ENCODE peak calls at places on chromosomes 2 and 18, in four cellular contexts. F is right lobe of liver, Z is retinal pigment epithelial cell, Y is uterus. T is an unnamed sample.

GRCh38 chr2:170843656-170844055 is 27.0 kb downstream of the GAD1 start:
- DNase-seq in F (no peak), Y (no peak), Z (peak; percentile 35), T (no peak)

GRCh38 chr2:233013027-233013461 is at the start of gene NGEF:
- DNase-seq in F (peak; percentile 92), Y (no peak), Z (no peak), T (no peak)

GRCh38 chr2:37287966-37288365 is 36.7 kb downstream of the PRKD3 start:
- DNase-seq in Y (no peak), F (no peak), Z (no peak), T (no peak)

GRCh38 chr2:100537918-100538317 is 24.9 kb upstream of the PDCL3 start:
- DNase-seq in Z (no peak), F (no peak), Y (no peak), T (no peak)

GRCh38 chr2:213834331-213834730 is 550.1 kb downstream of the SPAG16 start:
- DNase-seq in Z (no peak), F (no peak), Y (no peak), T (no peak)

GRCh38 chr18:51235011-51235789 is 37.7 kb upstream of the MEX3C start:
- DNase-seq in Y (no peak), Z (no peak), F (no peak), T (no peak)

GRCh38 chr18:61989138-61989537 is 96.3 kb upstream of the RNF152 start:
- DNase-seq in Y (no peak), Z (no peak), F (no peak), T (no peak)

GRCh38 chr2:119214453-119214852 is 9.2 kb upstream of the STEAP3 start:
- DNase-seq in Y (no peak), F (no peak), Z (no peak), T (no peak)

GRCh38 chr2:150484461-150484931 is 3.0 kb downstream of the RND3 start:
- DNase-seq in Y (no peak), Z (no peak), F (no peak), T (no peak)

GRCh38 chr18:25935356-25935755 is 155.1 kb downstream of the SS18 start:
- DNase-seq in F (no peak), Z (no peak), Y (no peak), T (no peak)

GRCh38 chr2:241876528-241877196 is 7.1 kb downstream of the RTP5 start:
- DNase-seq in F (no peak), Y (no peak), Z (no peak), T (no peak)

GRCh38 chr2:107430006-107430405 is 396.7 kb upstream of the RGPD4 start:
- DNase-seq in Y (no peak), Z (no peak), F (no peak), T (no peak)

GRCh38 chr18:48819781-48820482 is 130.8 kb downstream of the SMAD7 start:
- DNase-seq in F (peak; percentile 37), Z (no peak), Y (peak; percentile 4), T (no peak)

GRCh38 chr18:51425889-51426288 is 228.4 kb upstream of the MEX3C start:
- DNase-seq in Z (no peak), Y (no peak), F (no peak), T (no peak)

GRCh38 chr2:39508243-39508642 is 71.2 kb upstream of the MAP4K3 start:
- DNase-seq in Y (no peak), F (no peak), Z (no peak), T (no peak)

GRCh38 chr2:191152841-191153240 is 2.0 kb upstream of the STAT4 start:
- DNase-seq in F (no peak), Z (no peak), Y (no peak), T (no peak)

GRCh38 chr2:210617732-210618330 is 61.4 kb downstream of the CPS1 start:
- DNase-seq in F (no peak), Y (no peak), Z (peak; percentile 14), T (no peak)
- TF ChIP-seq CTCF in F (peak; percentile 44), Y (peak; percentile 21), Z (peak; percentile 76), T (peak; percentile 14)

GRCh38 chr2:124289615-124290014 is 264.5 kb downstream of the CNTNAP5 start:
- DNase-seq in F (no peak), Y (no peak), Z (no peak), T (no peak)
- TF ChIP-seq CTCF in F (no peak), Y (no peak), Z (peak; percentile 4), T (no peak)

DNA sequence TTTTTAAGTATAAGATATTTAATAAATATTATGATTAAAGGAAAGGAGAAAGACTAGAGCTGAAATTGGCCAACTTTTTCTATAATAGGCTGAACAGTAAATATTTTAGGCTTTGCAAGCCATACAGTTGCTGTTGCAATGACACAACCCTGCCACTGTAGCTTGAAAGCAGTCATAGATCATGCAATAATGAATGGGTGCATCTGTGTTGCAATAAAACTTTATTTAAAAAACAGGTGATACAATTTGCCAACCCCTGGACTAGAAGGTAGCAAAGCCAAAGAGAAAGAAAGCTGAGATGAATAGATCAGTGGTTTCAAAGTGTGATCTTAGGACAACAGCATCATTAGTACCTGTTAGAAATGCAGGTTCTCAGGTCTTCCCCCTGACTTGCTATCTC is 219.1 kb downstream of the SETBP1 start:
- DNase-seq in Y (no peak), F (no peak), Z (no peak), T (no peak)
- TF ChIP-seq CTCF in Y (no peak), F (no peak), Z (no peak), T (no peak)

GRCh38 chr18:22704627-22704918 is 228.6 kb upstream of the RBBP8 start:
- DNase-seq in Z (no peak), Y (no peak), F (no peak), T (no peak)
- TF ChIP-seq CTCF in Z (no peak), Y (no peak), F (no peak), T (peak; percentile 43)

DNA sequence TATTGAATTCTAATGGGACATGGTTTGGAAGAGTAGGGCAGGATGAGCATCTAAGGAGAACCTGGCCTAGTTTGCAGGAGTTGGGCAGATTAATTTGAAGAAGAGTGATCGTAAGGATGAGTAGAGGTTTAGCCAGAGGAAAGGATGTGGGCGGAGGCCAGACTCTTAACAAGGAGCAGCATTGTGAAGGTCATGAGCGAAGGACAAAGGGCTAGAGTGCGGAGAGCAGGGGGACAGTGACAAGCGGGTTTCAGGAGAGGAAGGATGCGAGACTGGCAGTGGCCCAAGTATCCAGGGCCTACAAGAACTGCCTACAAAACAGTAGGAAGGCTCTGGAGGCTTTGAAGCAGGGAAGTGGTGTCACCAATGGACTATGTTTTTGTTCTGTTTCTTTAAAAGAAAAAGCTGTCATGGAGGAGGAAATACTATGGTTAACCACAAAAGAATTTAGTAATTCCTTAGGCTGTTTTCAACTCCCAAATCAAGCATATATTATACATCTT is 20.1 kb downstream of the SLC66A3 start:
- DNase-seq in Z (no peak), Y (no peak), F (no peak), T (no peak)
- TF ChIP-seq CTCF in Z (no peak), Y (no peak), F (no peak), T (no peak)

DNA sequence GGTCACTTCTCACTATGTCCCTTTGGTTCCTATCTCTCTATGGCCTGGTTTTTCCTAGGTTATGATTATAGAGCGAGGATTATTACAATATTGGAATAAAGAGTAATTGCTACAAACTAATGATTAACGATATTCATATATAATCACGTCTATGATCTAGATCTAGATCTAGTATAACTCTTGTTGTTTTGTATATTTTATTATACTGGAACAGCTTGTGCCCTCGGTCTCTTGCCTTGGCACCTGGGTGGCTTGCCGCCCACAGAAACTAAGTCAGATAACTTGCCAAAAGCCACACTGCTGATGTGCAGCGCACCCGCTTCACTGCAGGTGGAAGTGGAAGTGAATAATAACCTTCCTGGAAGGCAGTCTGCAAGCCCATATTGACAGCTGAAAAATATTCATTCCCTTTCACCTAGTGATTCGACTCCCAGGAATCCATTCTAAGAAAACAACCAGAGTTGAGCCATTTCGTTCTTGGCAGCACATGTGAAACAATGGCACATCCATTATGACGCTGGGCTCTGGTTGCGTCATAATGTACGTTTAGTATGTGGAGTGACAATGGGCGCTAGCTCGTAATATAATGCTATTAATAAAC is 725 bp upstream of the ANKRD53 start:
- DNase-seq in Y (peak; percentile 69), Z (no peak), F (no peak), T (no peak)
- TF ChIP-seq CTCF in Y (no peak), Z (no peak), F (no peak), T (peak; percentile 55)

GRCh38 chr18:42950732-42951131 is 164.8 kb downstream of the RIT2 start:
- DNase-seq in F (no peak), Y (no peak), Z (no peak), T (no peak)
- TF ChIP-seq CTCF in F (no peak), Y (no peak), Z (no peak), T (no peak)

GRCh38 chr2:95054016-95054415 is 28.5 kb downstream of the MAL start:
- DNase-seq in F (no peak), Y (no peak), Z (no peak), T (no peak)

GRCh38 chr2:95052804-95053535 is 27.5 kb downstream of the MAL start:
- DNase-seq in Y (no peak), F (no peak), Z (no peak), T (peak; percentile 21)

GRCh38 chr2:95052301-95052700 is 26.8 kb downstream of the MAL start:
- DNase-seq in Z (no peak), F (no peak), Y (no peak), T (no peak)

GRCh38 chr2:95051636-95052035 is 26.1 kb downstream of the MAL start:
- DNase-seq in Y (no peak), Z (no peak), F (no peak), T (peak; percentile 21)

GRCh38 chr2:95053543-95053942 is 28.0 kb downstream of the MAL start:
- DNase-seq in Y (no peak), F (no peak), Z (no peak), T (peak; percentile 30)
- TF ChIP-seq CTCF in Y (no peak), F (no peak), Z (peak; percentile 12), T (no peak)

T was measured in CD14-positive monocyte.